ENCODE peak calls at places on chromosomes 2 and 18, in ten cellular contexts. One of them, this sample, is unnamed.

GRCh38 chr2:23376972-23377371 is 8.0 kb upstream of the KLHL29 start:
- DNase-seq in AG08396: no peak
- DNase-seq in A172: no peak
- DNase-seq in hepatic stellate cell: peak
- DNase-seq in T-helper 1 cell: no peak
- DNase-seq in NCI-H2171 treated with DMSO at 0.1 percent for 48 hours: no peak
- DNase-seq in HFFc6: no peak
- DNase-seq in body of pancreas: no peak
- DNase-seq in caudate nucleus: no peak
- DNase-seq in left cardiac atrium: no peak
- DNase-seq in this sample: no peak

GRCh38 chr2:95158891-95159619 is 593 bp downstream of the ZNF514 start:
- DNase-seq in AG08396: peak
- DNase-seq in A172: no peak
- DNase-seq in hepatic stellate cell: peak
- DNase-seq in T-helper 1 cell: no peak
- DNase-seq in NCI-H2171 treated with DMSO at 0.1 percent for 48 hours: peak
- DNase-seq in HFFc6: peak
- DNase-seq in body of pancreas: peak
- DNase-seq in caudate nucleus: peak
- DNase-seq in left cardiac atrium: peak
- DNase-seq in this sample: peak

GRCh38 chr18:13548944-13549878 is 177.1 kb downstream of the FAM210A start:
- DNase-seq in AG08396: no peak
- DNase-seq in A172: no peak
- DNase-seq in hepatic stellate cell: no peak
- DNase-seq in T-helper 1 cell: no peak
- DNase-seq in NCI-H2171 treated with DMSO at 0.1 percent for 48 hours: no peak
- DNase-seq in HFFc6: no peak
- DNase-seq in body of pancreas: no peak
- DNase-seq in caudate nucleus: peak
- DNase-seq in left cardiac atrium: no peak
- DNase-seq in this sample: no peak

GRCh38 chr2:218028189-218028495 is 25.3 kb upstream of the TNS1 start:
- DNase-seq in AG08396: no peak
- DNase-seq in A172: no peak
- DNase-seq in hepatic stellate cell: no peak
- DNase-seq in T-helper 1 cell: no peak
- DNase-seq in NCI-H2171 treated with DMSO at 0.1 percent for 48 hours: no peak
- DNase-seq in HFFc6: no peak
- DNase-seq in body of pancreas: no peak
- DNase-seq in caudate nucleus: no peak
- DNase-seq in left cardiac atrium: no peak
- DNase-seq in this sample: no peak

GRCh38 chr2:136072616-136073015 is 45.3 kb downstream of the CXCR4 start:
- DNase-seq in AG08396: no peak
- DNase-seq in A172: no peak
- DNase-seq in hepatic stellate cell: no peak
- DNase-seq in T-helper 1 cell: no peak
- DNase-seq in NCI-H2171 treated with DMSO at 0.1 percent for 48 hours: no peak
- DNase-seq in HFFc6: no peak
- DNase-seq in body of pancreas: no peak
- DNase-seq in caudate nucleus: no peak
- DNase-seq in left cardiac atrium: no peak
- DNase-seq in this sample: no peak

GRCh38 chr2:219475697-219476604 is 22.7 kb upstream of the GMPPA start:
- DNase-seq in AG08396: peak
- DNase-seq in A172: peak
- DNase-seq in hepatic stellate cell: peak
- DNase-seq in T-helper 1 cell: peak
- DNase-seq in NCI-H2171 treated with DMSO at 0.1 percent for 48 hours: peak
- DNase-seq in HFFc6: peak
- DNase-seq in body of pancreas: peak
- DNase-seq in caudate nucleus: peak
- DNase-seq in left cardiac atrium: peak
- DNase-seq in this sample: peak

GRCh38 chr2:10532631-10533101 is 84.5 kb upstream of the ODC1 start:
- DNase-seq in AG08396: no peak
- DNase-seq in A172: peak
- DNase-seq in hepatic stellate cell: no peak
- DNase-seq in T-helper 1 cell: no peak
- DNase-seq in NCI-H2171 treated with DMSO at 0.1 percent for 48 hours: no peak
- DNase-seq in HFFc6: peak
- DNase-seq in body of pancreas: no peak
- DNase-seq in caudate nucleus: no peak
- DNase-seq in left cardiac atrium: no peak
- DNase-seq in this sample: no peak

GRCh38 chr2:47626664-47627063 is 156.3 kb upstream of the MSH6 start:
- DNase-seq in AG08396: no peak
- DNase-seq in A172: no peak
- DNase-seq in hepatic stellate cell: no peak
- DNase-seq in T-helper 1 cell: no peak
- DNase-seq in NCI-H2171 treated with DMSO at 0.1 percent for 48 hours: no peak
- DNase-seq in HFFc6: no peak
- DNase-seq in body of pancreas: no peak
- DNase-seq in caudate nucleus: no peak
- DNase-seq in left cardiac atrium: no peak
- DNase-seq in this sample: no peak

GRCh38 chr2:2648094-2648493 is 317.0 kb upstream of the MYT1L start:
- DNase-seq in AG08396: no peak
- DNase-seq in A172: no peak
- DNase-seq in hepatic stellate cell: no peak
- DNase-seq in T-helper 1 cell: no peak
- DNase-seq in NCI-H2171 treated with DMSO at 0.1 percent for 48 hours: no peak
- DNase-seq in HFFc6: no peak
- DNase-seq in body of pancreas: no peak
- DNase-seq in caudate nucleus: no peak
- DNase-seq in left cardiac atrium: no peak
- DNase-seq in this sample: no peak

This sample was measured in H54.